ENCODE peak calls at places on chromosomes 4 and X, in five cellular contexts. H, T, E, N and Y are unnamed samples.

GRCh38 chr4:115678425-115678941 is 565.1 kb upstream of the NDST4 start:
- DNase-seq in E (no peak), T (no peak), H (no peak), N (no peak), Y (no peak)

GRCh38 chr4:13289391-13289790 is 194.7 kb downstream of the RAB28 start:
- DNase-seq in H (peak; percentile 55), N (no peak), E (peak; percentile 34), T (no peak), Y (no peak)

GRCh38 chrX:76279007-76279406 is 106.1 kb downstream of the PBDC1 start:
- DNase-seq in E (peak; percentile 57), N (peak; percentile 46), H (peak; percentile 71), T (peak; percentile 1), Y (peak; percentile 76)

GRCh38 chr4:81030617-81031388 is at the start of gene BMP3:
- DNase-seq in T (no peak), H (peak; percentile 29), E (no peak), N (peak; percentile 66), Y (peak; percentile 31)

GRCh38 chr4:35163189-35163588 is 1081.1 kb downstream of the ARAP2 start:
- DNase-seq in T (no peak), H (no peak), E (no peak), N (no peak), Y (peak; percentile 29)

GRCh38 chr4:159279084-159279483 is 176.2 kb downstream of the RAPGEF2 start:
- DNase-seq in N (no peak), T (no peak), E (no peak), H (no peak), Y (no peak)

GRCh38 chr4:100823066-100823992 is 305.5 kb upstream of the EMCN start:
- DNase-seq in E (peak; percentile 2), N (no peak), H (peak; percentile 36), T (no peak), Y (no peak)

GRCh38 chrX:22392176-22392814 is 119.6 kb downstream of the CBLL2 start:
- DNase-seq in N (no peak), E (peak; percentile 26), T (no peak), H (no peak), Y (no peak)

GRCh38 chr4:151409470-151410313 is 716 bp downstream of the FHIP1A start:
- DNase-seq in E (peak; percentile 12), H (no peak), T (peak; percentile 21), N (peak; percentile 76), Y (peak; percentile 82)

GRCh38 chr4:189656551-189657165 is 284.0 kb upstream of the FRG1 start:
- DNase-seq in H (no peak), T (no peak), N (no peak), E (no peak), Y (no peak)

GRCh38 chrX:9928083-9928482 is 39.1 kb upstream of the CLDN34 start:
- DNase-seq in E (no peak), N (peak; percentile 89), H (no peak), T (no peak), Y (peak; percentile 89)

GRCh38 chr4:156946508-156947197 is 24.9 kb downstream of the PDGFC start:
- DNase-seq in T (no peak), N (no peak), E (peak; percentile 100), H (peak; percentile 96), Y (peak; percentile 9)

GRCh38 chrX:69152398-69152797 is 12.9 kb downstream of the PJA1 start:
- DNase-seq in H (no peak), N (no peak), T (no peak), E (no peak), Y (no peak)

GRCh38 chr4:25970691-25971427 is 56.8 kb downstream of the SMIM20 start:
- DNase-seq in T (no peak), E (no peak), N (no peak), H (no peak), Y (peak; percentile 66)

GRCh38 chr4:40058854-40059253 is 2.2 kb downstream of the N4BP2 start:
- DNase-seq in T (no peak), H (no peak), E (no peak), N (no peak), Y (no peak)

GRCh38 chrX:68807818-68808217 is 21.0 kb upstream of the EFNB1 start:
- DNase-seq in T (no peak), N (peak; percentile 43), H (peak; percentile 33), E (peak; percentile 25), Y (peak; percentile 58)

GRCh38 chr4:38278255-38278654 is 318.1 kb downstream of the PTTG2 start:
- DNase-seq in T (no peak), H (no peak), N (no peak), E (no peak), Y (no peak)

GRCh38 chrX:31038585-31039326 is 33.1 kb downstream of the FTHL17 start:
- DNase-seq in N (peak; percentile 34), H (peak; percentile 38), T (peak; percentile 45), E (peak; percentile 35), Y (peak; percentile 24)

GRCh38 chr4:121885115-121885514 is 14.8 kb upstream of the BBS7 start:
- DNase-seq in T (no peak), H (no peak), E (no peak), N (no peak), Y (no peak)

GRCh38 chr4:100348472-100348871 is 158.2 kb upstream of the DDIT4L start:
- DNase-seq in N (no peak), H (peak; percentile 85), T (no peak), E (peak; percentile 82), Y (no peak)

GRCh38 chr4:2330119-2331042 is 68.5 kb upstream of the MXD4 start:
- DNase-seq in H (peak; percentile 94), E (peak; percentile 94), N (peak; percentile 56), T (peak; percentile 86), Y (no peak)

GRCh38 chr4:153127773-153128494 is 76.3 kb upstream of the TRIM2 start:
- DNase-seq in N (peak; percentile 71), T (peak; percentile 70), H (peak; percentile 90), E (peak; percentile 78), Y (peak; percentile 88)

GRCh38 chr4:173924561-173924960 is 358.9 kb downstream of the FBXO8 start:
- DNase-seq in T (no peak), H (peak; percentile 48), N (no peak), E (no peak), Y (no peak)

GRCh38 chrX:71543316-71543715 is 10.4 kb downstream of the OGT start:
- DNase-seq in E (peak; percentile 85), T (no peak), N (no peak), H (peak; percentile 85), Y (no peak)

GRCh38 chrX:13078739-13079444 is 34.5 kb upstream of the FAM9C start:
- DNase-seq in T (no peak), H (peak; percentile 92), E (peak; percentile 90), N (peak; percentile 11), Y (no peak)

GRCh38 chr4:152777488-152777887 is 2.0 kb downstream of the TIGD4 start:
- DNase-seq in H (no peak), E (no peak), T (no peak), N (no peak), Y (no peak)

GRCh38 chrX:154649864-154650510 is 3.4 kb downstream of the CTAG2 start:
- DNase-seq in H (no peak), E (no peak), T (no peak), N (peak; percentile 40), Y (no peak)

GRCh38 chrX:65575024-65575423 is 40.4 kb upstream of the LAS1L start:
- DNase-seq in E (peak; percentile 47), T (no peak), H (peak; percentile 10), N (no peak), Y (no peak)

GRCh38 chrX:131745942-131746489 is 202.1 kb downstream of the OR13H1 start:
- DNase-seq in N (no peak), H (no peak), T (no peak), E (no peak), Y (no peak)

GRCh38 chr4:41177016-41177415 is 37.3 kb downstream of the APBB2 start:
- DNase-seq in H (peak; percentile 74), E (peak; percentile 79), T (peak; percentile 59), N (no peak), Y (no peak)

GRCh38 chr4:148642907-148643306 is 200.7 kb upstream of the NR3C2 start:
- DNase-seq in E (no peak), N (no peak), T (no peak), H (no peak), Y (no peak)

GRCh38 chr4:125489952-125490690 is 175.4 kb downstream of the FAT4 start:
- DNase-seq in T (no peak), N (no peak), H (no peak), E (no peak), Y (no peak)

GRCh38 chr4:34939073-34939472 is 1305.2 kb downstream of the ARAP2 start:
- DNase-seq in E (no peak), N (no peak), H (no peak), T (no peak), Y (no peak)

GRCh38 chr4:5206391-5206790 is 155.1 kb downstream of the STK32B start:
- DNase-seq in T (peak; percentile 78), E (peak; percentile 82), N (no peak), H (no peak), Y (no peak)

GRCh38 chrX:4091046-4091760 is 377.8 kb upstream of the PRKX start:
- DNase-seq in N (no peak), T (no peak), H (no peak), E (no peak), Y (peak; percentile 49)